ENCODE peak calls at places on chromosomes 12 and 14, in five cellular contexts. R is SW480, X is WERI-Rb-1, Z is HuH-7, L is astrocyte of the cerebellum. P is an unnamed sample.
A peak's percentile ranks its signal among the peaks of the same experiment; 100 is the strongest.

GRCh38 chr12:95790025-95790911 is at the start of gene NTN4:
- DNase-seq in Z (peak; percentile 50), R (peak; percentile 43), X (peak; percentile 33), L (no peak), P (peak; percentile 65)

GRCh38 chr14:94001501-94002396 is 4.6 kb downstream of the CCDC197 start:
- DNase-seq in R (peak; percentile 94), Z (peak; percentile 84), X (peak; percentile 67), L (peak; percentile 32), P (peak; percentile 83)

GRCh38 chr12:113161415-113162016 is 12.0 kb downstream of the CFAP73 start:
- DNase-seq in Z (no peak), X (peak; percentile 97), R (peak; percentile 63), L (no peak), P (peak; percentile 48)

GRCh38 chr12:8780389-8780788 is 42.0 kb upstream of the A2ML1 start:
- DNase-seq in L (peak; percentile 27), X (no peak), R (peak; percentile 51), Z (peak; percentile 34), P (peak; percentile 21)

GRCh38 chr14:104801284-104802119 is 601 bp downstream of the ZBTB42 start:
- DNase-seq in Z (no peak), R (no peak), L (no peak), X (no peak), P (no peak)

GRCh38 chr14:89429206-89430091 is 12.4 kb upstream of the FOXN3 start:
- DNase-seq in Z (no peak), R (peak; percentile 54), L (no peak), X (no peak), P (no peak)

GRCh38 chr12:64560395-64561301 is 49.6 kb upstream of the RASSF3 start:
- DNase-seq in Z (no peak), R (peak; percentile 72), L (peak; percentile 93), X (no peak), P (peak; percentile 67)

GRCh38 chr12:77742631-77743030 is 88.1 kb upstream of the NAV3 start:
- DNase-seq in X (no peak), L (no peak), R (no peak), Z (no peak), P (no peak)

GRCh38 chr14:73717998-73718741 is 4.0 kb upstream of the PNMA1 start:
- DNase-seq in L (no peak), X (no peak), Z (no peak), R (no peak), P (no peak)

GRCh38 chr14:55333785-55334485 is 62.7 kb downstream of the FBXO34 start:
- DNase-seq in L (no peak), X (no peak), R (no peak), Z (no peak), P (no peak)

GRCh38 chr14:99940064-99940463 is 125.2 kb upstream of the EVL start:
- DNase-seq in L (no peak), Z (no peak), R (no peak), X (no peak), P (no peak)

GRCh38 chr14:96227428-96227827 is 22.8 kb downstream of the BDKRB2 start:
- DNase-seq in R (no peak), X (no peak), L (no peak), Z (no peak), P (no peak)

GRCh38 chr12:57769594-57769993 is 2.3 kb downstream of the METTL1 start:
- DNase-seq in R (no peak), X (no peak), Z (no peak), L (no peak), P (no peak)

GRCh38 chr12:2306686-2307249 is 254.0 kb downstream of the CACNA1C start:
- DNase-seq in X (no peak), Z (no peak), L (no peak), R (no peak), P (no peak)

GRCh38 chr14:64544607-64545312 is 4.2 kb downstream of the HSPA2 start:
- DNase-seq in R (no peak), X (no peak), Z (no peak), L (no peak), P (no peak)

GRCh38 chr14:55277972-55278740 is 6.9 kb downstream of the FBXO34 start:
- DNase-seq in L (no peak), R (no peak), Z (no peak), X (no peak), P (no peak)

GRCh38 chr14:46048127-46048526 is 603.5 kb downstream of the RPL10L start:
- DNase-seq in R (peak; percentile 14), L (peak; percentile 1), X (peak; percentile 61), Z (no peak), P (peak; percentile 35)

GRCh38 chr14:102891556-102891955 is 30.9 kb upstream of the AMN start:
- DNase-seq in R (no peak), L (peak; percentile 34), Z (no peak), X (no peak), P (no peak)

P was measured in A549.